ENCODE peak calls at places on chromosomes 4 and X, in four cellular contexts. One of them, this sample, is unnamed. For H3K9me3, the result is how much of the 10 kb centered on the place peaks cover.

GRCh38 chr4:5143306-5143861 is 92.1 kb downstream of the STK32B start:
- DNase-seq in mammary epithelial cell: no peak
- DNase-seq in fibroblast of lung: no peak
- DNase-seq in sigmoid colon: no peak
- DNase-seq in this sample: no peak

GRCh38 chr4:11954093-11954492 is 525.4 kb upstream of the HS3ST1 start:
- DNase-seq in sigmoid colon: no peak
- DNase-seq in fibroblast of lung: no peak
- DNase-seq in mammary epithelial cell: peak
- DNase-seq in this sample: no peak

GRCh38 chr4:110059556-110060191 is 138.7 kb downstream of the ELOVL6 start:
- DNase-seq in fibroblast of lung: no peak
- DNase-seq in mammary epithelial cell: no peak
- DNase-seq in sigmoid colon: no peak
- DNase-seq in this sample: no peak

GRCh38 chrX:47217121-47217851 is 1.2 kb upstream of the CDK16 start:
- DNase-seq in sigmoid colon: peak
- DNase-seq in mammary epithelial cell: peak
- DNase-seq in fibroblast of lung: peak
- DNase-seq in this sample: no peak

GRCh38 chr4:140061194-140061593 is 92.8 kb downstream of the MAML3 start:
- DNase-seq in sigmoid colon: no peak
- DNase-seq in mammary epithelial cell: no peak
- DNase-seq in fibroblast of lung: peak
- DNase-seq in this sample: no peak

GRCh38 chrX:65609237-65609636 is 58.2 kb upstream of the MSN start:
- DNase-seq in fibroblast of lung: no peak
- DNase-seq in mammary epithelial cell: no peak
- DNase-seq in sigmoid colon: no peak
- DNase-seq in this sample: no peak

GRCh38 chr4:128220286-128221235 is 67.1 kb downstream of the PGRMC2 start:
- DNase-seq in mammary epithelial cell: peak
- DNase-seq in sigmoid colon: no peak
- DNase-seq in fibroblast of lung: peak
- DNase-seq in this sample: no peak

GRCh38 chrX:149829751-149830191 is 48.0 kb downstream of the MAGEA9 start:
- DNase-seq in fibroblast of lung: peak
- DNase-seq in sigmoid colon: no peak
- DNase-seq in mammary epithelial cell: peak
- DNase-seq in this sample: no peak

GRCh38 chr4:144295286-144295995 is 154.9 kb upstream of the GYPA start:
- DNase-seq in mammary epithelial cell: peak
- DNase-seq in fibroblast of lung: peak
- DNase-seq in sigmoid colon: no peak
- DNase-seq in this sample: no peak

GRCh38 chrX:124023838-124024238 is 62.3 kb downstream of the STAG2 start:
- DNase-seq in sigmoid colon: no peak
- DNase-seq in fibroblast of lung: peak
- DNase-seq in mammary epithelial cell: peak
- DNase-seq in this sample: no peak

DNA sequence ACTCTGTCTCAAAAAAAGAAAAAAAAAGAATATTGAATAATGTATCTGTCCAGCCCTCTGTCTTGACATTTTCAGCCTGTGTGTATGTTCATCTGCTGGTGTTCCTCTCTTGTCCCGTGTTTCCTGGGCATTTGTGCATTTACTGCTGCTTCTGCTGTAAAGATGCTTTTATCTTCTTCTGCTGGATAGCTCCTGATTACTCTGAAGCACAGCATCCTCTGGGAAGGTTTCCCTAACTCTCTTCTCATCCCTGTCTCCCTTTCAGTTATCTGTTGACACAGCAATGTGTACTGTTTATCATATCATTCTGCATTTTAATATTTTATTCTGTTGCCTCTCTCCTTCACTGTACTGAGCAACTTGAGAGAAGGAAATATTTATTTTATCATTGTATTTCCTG is 74.2 kb upstream of the HPGD start:
- DNase-seq in mammary epithelial cell: no peak
- DNase-seq in sigmoid colon: no peak
- DNase-seq in fibroblast of lung: no peak
- DNase-seq in this sample: no peak
- TF ChIP-seq CTCF in mammary epithelial cell: no peak
- TF ChIP-seq CTCF in sigmoid colon: no peak
- TF ChIP-seq CTCF in fibroblast of lung: no peak
- TF ChIP-seq CTCF in this sample: no peak

DNA sequence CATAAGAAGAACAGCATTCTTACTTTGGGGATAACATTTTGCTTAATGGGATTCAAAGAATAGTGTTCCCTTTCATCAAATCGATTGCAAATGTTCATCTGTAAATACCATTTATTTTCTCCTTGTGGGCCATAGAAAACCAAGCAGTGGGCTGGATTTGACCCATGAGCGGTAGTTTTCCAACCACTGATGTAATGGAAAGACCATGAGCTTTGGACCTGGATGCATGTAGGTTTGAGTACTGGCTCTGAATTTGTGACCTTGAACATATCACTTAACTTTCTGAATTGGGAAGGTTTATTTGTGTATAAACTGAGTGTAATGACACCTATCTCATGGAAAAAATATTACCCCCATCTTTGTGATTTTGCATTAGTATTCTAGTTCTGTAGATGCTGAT is 54.3 kb downstream of the REPS2 start:
- DNase-seq in mammary epithelial cell: no peak
- DNase-seq in fibroblast of lung: no peak
- DNase-seq in sigmoid colon: no peak
- DNase-seq in this sample: no peak
- H3K9me3 ChIP-seq in mammary epithelial cell: under half
- H3K9me3 ChIP-seq in fibroblast of lung: under half
- H3K9me3 ChIP-seq in sigmoid colon: under half
- H3K9me3 ChIP-seq in this sample: under half

GRCh38 chr4:41932988-41933387 is 2.2 kb upstream of the TMEM33 start:
- DNase-seq in fibroblast of lung: no peak
- DNase-seq in sigmoid colon: no peak
- DNase-seq in mammary epithelial cell: no peak
- DNase-seq in this sample: no peak

GRCh38 chr4:41935652-41936021 is 408 bp downstream of the TMEM33 start:
- DNase-seq in fibroblast of lung: no peak
- DNase-seq in mammary epithelial cell: peak
- DNase-seq in sigmoid colon: no peak
- DNase-seq in this sample: no peak

GRCh38 chr4:41933997-41934812 is 1.0 kb upstream of the TMEM33 start:
- DNase-seq in mammary epithelial cell: no peak
- DNase-seq in sigmoid colon: no peak
- DNase-seq in fibroblast of lung: no peak
- DNase-seq in this sample: no peak

GRCh38 chr4:41939016-41939623 is 3.9 kb downstream of the TMEM33 start:
- DNase-seq in sigmoid colon: no peak
- DNase-seq in fibroblast of lung: no peak
- DNase-seq in mammary epithelial cell: peak
- DNase-seq in this sample: no peak

GRCh38 chr4:41934813-41935651 is at the start of gene TMEM33:
- DNase-seq in mammary epithelial cell: peak
- DNase-seq in fibroblast of lung: peak
- DNase-seq in sigmoid colon: peak
- DNase-seq in this sample: peak
- TF ChIP-seq CTCF in mammary epithelial cell: peak
- TF ChIP-seq CTCF in fibroblast of lung: peak
- TF ChIP-seq CTCF in sigmoid colon: peak
- TF ChIP-seq CTCF in this sample: no peak

DNA sequence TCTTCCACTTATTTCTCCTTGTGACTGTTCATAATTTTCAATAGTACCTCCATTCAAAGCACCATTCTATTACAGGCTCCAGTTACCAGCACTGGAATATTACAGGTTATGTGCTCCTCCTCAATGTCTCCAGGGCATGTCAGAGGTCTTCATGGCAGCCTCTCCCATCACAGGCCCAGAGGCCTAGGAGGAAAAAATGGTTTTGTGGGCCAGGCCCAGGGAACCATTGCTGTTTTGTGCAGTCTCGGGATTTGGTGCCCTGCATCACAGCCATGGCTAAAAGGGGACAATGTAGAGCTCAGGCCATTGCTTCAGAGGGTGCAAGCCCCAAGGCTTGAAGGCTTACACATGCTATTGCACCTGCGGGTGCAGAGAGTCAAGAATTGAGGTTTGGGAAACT is 7.2 kb upstream of the PNMA3 start:
- DNase-seq in sigmoid colon: no peak
- DNase-seq in mammary epithelial cell: no peak
- DNase-seq in fibroblast of lung: no peak
- DNase-seq in this sample: no peak
- H3K9me3 ChIP-seq in sigmoid colon: under half
- H3K9me3 ChIP-seq in mammary epithelial cell: under half
- H3K9me3 ChIP-seq in fibroblast of lung: under half
- H3K9me3 ChIP-seq in this sample: under half

GRCh38 chrX:126137899-126138298 is 28.2 kb downstream of the DCAF12L2 start:
- DNase-seq in sigmoid colon: no peak
- DNase-seq in fibroblast of lung: no peak
- DNase-seq in mammary epithelial cell: no peak
- DNase-seq in this sample: no peak
- TF ChIP-seq CTCF in sigmoid colon: no peak
- TF ChIP-seq CTCF in fibroblast of lung: no peak
- TF ChIP-seq CTCF in mammary epithelial cell: peak
- TF ChIP-seq CTCF in this sample: no peak

DNA sequence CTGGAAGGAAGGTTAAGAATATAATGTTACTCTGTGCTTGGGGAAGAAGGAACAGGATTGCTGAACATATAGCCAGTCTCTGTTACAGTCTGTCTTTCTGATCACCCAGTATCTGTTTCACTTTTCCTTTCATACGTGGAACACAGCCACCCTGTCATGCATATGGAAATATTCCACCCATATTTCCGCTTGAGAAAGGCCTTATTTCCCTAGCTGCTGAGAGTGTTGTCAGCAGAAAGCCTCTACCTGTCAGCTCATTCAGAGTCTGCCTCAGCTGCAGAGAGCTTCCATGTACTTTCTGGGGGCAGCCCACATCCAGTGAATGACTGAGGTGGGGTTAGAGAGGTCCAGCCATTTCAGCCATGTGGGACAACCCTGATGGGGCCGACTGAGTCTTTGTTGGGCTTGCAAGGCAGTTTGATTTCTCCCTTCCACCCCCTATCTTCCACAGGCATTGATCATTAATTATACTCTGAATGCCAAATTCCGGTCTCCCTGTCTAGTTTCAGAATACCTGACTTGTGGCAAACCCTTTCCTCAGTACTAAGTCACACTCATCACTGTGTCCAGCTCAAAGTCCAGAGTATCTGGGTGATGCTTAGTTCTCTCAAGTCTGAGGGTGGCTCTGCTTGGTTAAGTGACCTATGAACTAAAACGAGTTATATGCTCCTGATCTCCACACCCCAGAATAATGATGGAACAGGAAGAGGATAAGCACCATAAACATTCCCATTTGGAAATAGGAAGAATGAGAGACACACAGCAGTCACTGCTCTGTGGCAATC is 6.6 kb downstream of the SMIM9 start:
- DNase-seq in fibroblast of lung: no peak
- DNase-seq in sigmoid colon: no peak
- DNase-seq in mammary epithelial cell: no peak
- DNase-seq in this sample: no peak
- H3K9me3 ChIP-seq in fibroblast of lung: under half
- H3K9me3 ChIP-seq in sigmoid colon: under half
- H3K9me3 ChIP-seq in mammary epithelial cell: under half
- H3K9me3 ChIP-seq in this sample: under half